ENCODE peak calls at places on chromosome 17, in four cellular contexts. U, L, Z and T are unnamed samples.

GRCh38 chr17:37743875-37744632 is 805 bp downstream of the HNF1B start:
- DNase-seq in L (peak), Z (no peak), U (no peak), T (peak)

GRCh38 chr17:71899317-71899716 is 221.5 kb upstream of the SOX9 start:
- DNase-seq in L (no peak), U (peak), Z (no peak), T (no peak)

GRCh38 chr17:64212122-64212521 is 50.9 kb downstream of the TEX2 start:
- DNase-seq in L (no peak), Z (no peak), U (peak), T (no peak)

GRCh38 chr17:1970843-1971384 is 54.2 kb downstream of the RTN4RL1 start:
- DNase-seq in Z (no peak), U (no peak), L (no peak), T (no peak)

GRCh38 chr17:66900126-66901010 is 64.1 kb upstream of the CACNG4 start:
- DNase-seq in L (no peak), Z (no peak), U (peak), T (no peak)

GRCh38 chr17:66357037-66357436 is 54.6 kb downstream of the PRKCA start:
- DNase-seq in Z (peak), U (peak), L (no peak), T (no peak)

GRCh38 chr17:82889496-82890338 is 49.9 kb upstream of the ZNF750 start:
- DNase-seq in Z (no peak), L (peak), U (no peak), T (peak)

GRCh38 chr17:58092101-58092796 is 9.0 kb downstream of the DYNLL2 start:
- DNase-seq in U (no peak), L (no peak), Z (no peak), T (no peak)

GRCh38 chr17:42803074-42803883 is 4.6 kb downstream of the CNTD1 start:
- DNase-seq in L (no peak), Z (no peak), U (peak), T (no peak)
- H3K4me3 ChIP-seq in L (no peak), Z (no peak), U (no peak), T (no peak)

GRCh38 chr17:53058031-53058430 is 764.7 kb upstream of the KIF2B start:
- DNase-seq in U (peak), L (no peak), Z (no peak), T (no peak)

DNA sequence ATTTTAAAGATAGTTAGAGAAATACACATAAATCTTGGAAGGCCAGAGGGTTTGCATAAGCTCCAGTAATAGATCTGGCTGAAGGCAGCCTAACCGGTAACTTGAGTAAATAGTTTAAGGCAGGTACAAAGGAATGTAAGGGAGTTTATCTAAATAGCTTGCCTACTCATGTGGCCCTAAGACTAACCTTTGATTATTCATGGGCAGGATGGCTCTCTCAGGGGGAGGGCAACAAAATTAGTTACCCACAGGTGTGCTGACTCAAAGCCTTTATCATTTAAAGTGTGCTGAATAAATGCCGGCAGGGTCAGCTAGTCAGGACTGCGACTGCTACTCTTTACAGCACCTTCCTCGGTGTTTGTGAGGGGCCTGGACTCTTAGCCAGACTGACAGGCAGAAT is 761.3 kb upstream of the KIF2B start:
- DNase-seq in Z (no peak), U (no peak), L (no peak), T (peak)
- H3K4me3 ChIP-seq in Z (no peak), U (no peak), L (no peak), T (no peak)

GRCh38 chr17:61400786-61401279 is 1.2 kb downstream of the TBX2 start:
- DNase-seq in Z (no peak), U (no peak), L (no peak), T (peak)
- H3K4me3 ChIP-seq in Z (no peak), U (peak), L (peak), T (no peak)

DNA sequence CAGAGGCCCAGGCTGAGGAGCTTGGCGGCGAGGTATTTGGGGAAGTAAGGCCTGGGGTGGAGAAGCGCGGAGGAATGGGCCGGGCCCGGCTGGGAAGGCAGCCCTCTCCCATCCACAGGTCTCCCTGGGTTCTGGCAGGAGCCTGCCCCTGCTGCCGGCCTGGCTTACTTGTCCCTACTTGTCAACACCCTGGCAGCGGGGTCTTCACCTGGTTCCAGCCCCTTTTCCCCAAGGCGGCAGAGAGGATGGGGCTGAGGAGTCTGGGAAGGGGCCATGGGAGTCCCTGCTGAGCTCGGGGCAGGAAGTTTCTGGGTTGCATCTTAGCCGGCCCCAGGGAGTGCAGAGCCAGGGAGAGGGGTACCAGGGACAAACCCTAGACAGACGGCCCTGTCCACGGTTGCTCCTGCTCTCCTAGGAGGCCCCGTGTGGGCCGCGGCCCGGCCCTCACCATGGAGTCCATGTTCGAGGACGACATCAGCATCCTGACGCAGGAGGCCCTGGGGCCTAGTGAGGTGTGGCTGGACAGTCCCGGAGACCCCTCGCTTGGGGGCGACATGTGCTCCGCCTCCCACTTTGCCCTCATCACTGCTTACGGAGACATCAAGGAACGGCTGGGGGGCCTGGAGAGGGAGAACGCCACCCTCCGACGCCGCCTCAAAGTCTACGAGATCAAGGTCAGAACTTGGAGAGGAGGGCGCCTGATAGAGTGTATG is 1.9 kb downstream of the TBKBP1 start:
- DNase-seq in Z (no peak), U (no peak), L (no peak), T (no peak)
- H3K4me3 ChIP-seq in Z (peak), U (no peak), L (peak), T (peak)

GRCh38 chr17:31381165-31381668 is 10.3 kb upstream of the RAB11FIP4 start:
- DNase-seq in L (no peak), U (no peak), Z (no peak), T (no peak)
- H3K4me3 ChIP-seq in L (no peak), U (no peak), Z (no peak), T (no peak)

GRCh38 chr17:78722101-78722761 is 59.8 kb downstream of the CYTH1 start:
- DNase-seq in U (no peak), Z (peak), L (no peak), T (peak)

GRCh38 chr17:78724544-78724943 is 57.5 kb downstream of the CYTH1 start:
- DNase-seq in Z (no peak), L (peak), U (no peak), T (peak)

GRCh38 chr17:78723957-78724356 is 58.1 kb downstream of the CYTH1 start:
- DNase-seq in U (no peak), L (no peak), Z (no peak), T (no peak)

GRCh38 chr17:78724999-78725398 is 57.1 kb downstream of the CYTH1 start:
- DNase-seq in Z (no peak), U (no peak), L (no peak), T (no peak)

GRCh38 chr17:78723001-78723796 is 58.9 kb downstream of the CYTH1 start:
- DNase-seq in U (peak), L (no peak), Z (no peak), T (peak)
- H3K4me3 ChIP-seq in U (peak), L (peak), Z (no peak), T (peak)

GRCh38 chr17:50676065-50676975 is 31.4 kb downstream of the ANKRD40 start:
- DNase-seq in L (no peak), U (no peak), Z (no peak), T (peak)

GRCh38 chr17:50668838-50669581 is 34.3 kb downstream of the ABCC3 start:
- DNase-seq in Z (no peak), U (no peak), L (no peak), T (peak)

GRCh38 chr17:50675627-50676026 is 32.1 kb downstream of the ANKRD40 start:
- DNase-seq in L (peak), Z (no peak), U (no peak), T (peak)

GRCh38 chr17:50675190-50675589 is 32.5 kb downstream of the ANKRD40 start:
- DNase-seq in Z (no peak), U (no peak), L (no peak), T (peak)

GRCh38 chr17:50672831-50673551 is 34.7 kb downstream of the ANKRD40 start:
- DNase-seq in L (no peak), Z (no peak), U (no peak), T (peak)
- H3K4me3 ChIP-seq in L (no peak), Z (no peak), U (no peak), T (no peak)